ENCODE peak calls at places on chromosomes 16 and 17, in four cellular contexts. B is thoracic aorta, I is BE2C, M is choroid plexus epithelial cell. N is an unnamed sample.

GRCh38 chr17:48427598-48427997 is 2.4 kb downstream of the SKAP1 start:
- DNase-seq in I (no peak), M (no peak), B (no peak), N (no peak)

GRCh38 chr17:58187675-58188074 is 4.9 kb upstream of the EPX start:
- DNase-seq in M (no peak), I (no peak), B (no peak), N (no peak)

GRCh38 chr17:68424861-68425260 is 32.4 kb downstream of the WIPI1 start:
- DNase-seq in I (no peak), M (no peak), B (no peak), N (no peak)

GRCh38 chr17:36544049-36544319 is 735 bp upstream of the GGNBP2 start:
- DNase-seq in I (peak), M (no peak), B (no peak), N (no peak)

GRCh38 chr17:39576187-39576586 is 31.5 kb downstream of the NEUROD2 start:
- DNase-seq in M (no peak), B (no peak), I (peak), N (peak)

GRCh38 chr16:67173808-67174705 is 3.7 kb downstream of the NOL3 start:
- DNase-seq in B (peak), M (peak), I (peak), N (peak)

GRCh38 chr17:40623419-40624217 is 24.0 kb downstream of the SMARCE1 start:
- DNase-seq in M (no peak), B (no peak), I (no peak), N (no peak)

GRCh38 chr16:66382966-66383299 is 16.4 kb downstream of the CDH5 start:
- DNase-seq in I (no peak), B (no peak), M (peak), N (no peak)

GRCh38 chr16:14565688-14566025 is 64.4 kb downstream of the PARN start:
- DNase-seq in I (no peak), B (no peak), M (no peak), N (no peak)

GRCh38 chr17:29111816-29112499 is 68.2 kb downstream of the MYO18A start:
- DNase-seq in B (no peak), M (peak), I (peak), N (peak)

GRCh38 chr16:892536-893255 is 78.1 kb downstream of the LMF1 start:
- DNase-seq in B (no peak), M (peak), I (no peak), N (peak)

DNA sequence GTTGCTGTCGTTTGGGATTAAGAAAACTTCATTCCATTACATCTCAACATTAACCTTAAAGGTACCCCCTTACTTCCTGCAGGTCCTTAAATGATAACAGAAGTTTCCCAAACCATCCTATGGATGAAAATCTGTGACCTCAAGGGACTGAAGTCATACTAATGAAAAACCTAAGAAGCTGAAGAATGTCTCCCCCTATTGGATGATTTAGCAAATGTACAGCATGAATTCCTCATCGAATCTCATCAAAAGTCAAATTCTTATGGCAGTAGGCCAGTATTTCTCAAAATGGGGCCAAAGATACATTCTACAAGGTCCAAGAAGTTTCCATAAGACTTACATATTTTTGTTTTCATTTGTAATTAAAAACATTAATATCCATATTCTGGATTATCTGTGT is 13.5 kb downstream of the SCO1 start:
- DNase-seq in B (no peak), I (no peak), M (peak), N (no peak)
- TF ChIP-seq CTCF in B (no peak), I (peak), M (peak), N (peak)

DNA sequence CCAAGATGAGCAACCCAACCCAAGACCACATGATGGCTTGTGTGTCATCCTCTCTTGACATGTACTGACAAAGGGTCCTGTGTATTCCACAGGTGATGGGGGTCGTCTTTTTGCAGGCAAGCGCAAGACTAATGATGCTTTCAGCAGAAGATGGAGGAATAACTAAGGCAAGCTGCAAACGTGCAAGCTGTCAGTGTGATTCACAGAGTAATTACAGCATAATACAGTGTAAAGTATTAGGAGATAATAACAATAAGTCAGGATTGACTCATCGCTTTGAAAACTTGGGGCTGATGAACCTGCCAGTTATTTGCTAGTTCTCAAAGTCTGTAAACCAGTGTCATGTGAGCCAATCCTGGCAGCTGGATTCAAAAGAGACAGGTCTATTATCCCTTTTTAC is 41.6 kb upstream of the ASIC2 start:
- DNase-seq in M (no peak), I (no peak), B (no peak), N (no peak)
- TF ChIP-seq CTCF in M (no peak), I (no peak), B (no peak), N (no peak)

DNA sequence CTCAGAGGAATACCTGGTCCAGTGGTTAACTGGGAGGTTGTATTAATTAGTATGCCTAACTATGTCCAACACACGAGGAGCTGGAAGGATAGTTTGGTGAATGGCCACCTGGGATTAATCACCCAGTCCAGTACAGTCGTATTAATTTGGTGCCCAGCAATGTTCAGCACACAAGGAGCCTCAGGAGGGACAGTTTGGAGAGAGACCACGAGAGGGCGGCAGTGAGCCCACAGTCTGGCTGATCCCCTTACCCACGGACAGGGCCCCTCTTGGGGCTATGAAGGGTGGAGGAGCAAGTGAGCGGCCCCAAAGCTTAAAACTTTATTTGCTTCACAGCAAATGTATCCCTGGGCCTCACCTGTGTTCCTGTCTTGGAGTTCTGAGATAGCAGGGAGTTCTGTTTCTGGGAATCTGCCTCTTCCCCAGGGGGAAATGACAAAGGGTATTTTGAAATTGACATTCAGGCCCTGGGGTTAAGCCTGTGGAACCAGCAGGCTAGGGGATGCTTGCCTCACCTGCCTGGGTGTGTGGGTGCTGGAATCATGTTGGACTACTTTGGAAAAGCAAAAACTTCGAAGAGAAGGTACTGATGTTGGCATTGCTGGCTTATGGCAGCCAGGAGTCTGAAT is 227.4 kb upstream of the ASIC2 start:
- DNase-seq in I (peak), B (no peak), M (peak), N (peak)
- TF ChIP-seq CTCF in I (peak), B (peak), M (peak), N (peak)

DNA sequence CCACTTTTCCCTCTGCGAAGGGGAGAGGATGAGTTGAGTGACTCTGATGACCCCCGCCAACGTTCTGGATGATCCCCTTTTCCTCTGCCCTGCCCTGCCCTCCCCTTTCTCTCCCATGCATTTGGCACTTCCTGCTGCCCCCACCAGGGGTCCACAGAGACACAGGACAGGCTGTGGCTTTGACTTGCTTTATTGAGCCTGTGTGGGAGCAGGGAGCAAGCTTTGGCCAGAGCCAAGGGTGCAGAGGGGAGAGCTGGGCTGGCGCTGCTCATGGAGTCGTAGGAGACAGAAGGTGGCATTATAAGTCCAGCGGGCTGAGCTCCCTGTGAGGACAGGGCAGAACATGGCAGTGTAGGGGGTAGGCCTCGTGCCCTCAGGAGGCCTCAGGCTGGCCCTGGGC is 1.6 kb downstream of the PPY start:
- DNase-seq in B (no peak), M (peak), I (peak), N (peak)
- TF ChIP-seq CTCF in B (peak), M (peak), I (peak), N (peak)

GRCh38 chr17:65529040-65529633 is 32.3 kb downstream of the AXIN2 start:
- DNase-seq in B (no peak), I (no peak), M (no peak), N (no peak)

GRCh38 chr17:65527857-65528591 is 33.4 kb downstream of the AXIN2 start:
- DNase-seq in I (no peak), M (no peak), B (no peak), N (no peak)

GRCh38 chr17:65530985-65531507 is 30.4 kb downstream of the AXIN2 start:
- DNase-seq in B (no peak), M (peak), I (no peak), N (peak)

GRCh38 chr17:65530158-65530984 is 31.1 kb downstream of the AXIN2 start:
- DNase-seq in B (no peak), M (no peak), I (no peak), N (no peak)

DNA sequence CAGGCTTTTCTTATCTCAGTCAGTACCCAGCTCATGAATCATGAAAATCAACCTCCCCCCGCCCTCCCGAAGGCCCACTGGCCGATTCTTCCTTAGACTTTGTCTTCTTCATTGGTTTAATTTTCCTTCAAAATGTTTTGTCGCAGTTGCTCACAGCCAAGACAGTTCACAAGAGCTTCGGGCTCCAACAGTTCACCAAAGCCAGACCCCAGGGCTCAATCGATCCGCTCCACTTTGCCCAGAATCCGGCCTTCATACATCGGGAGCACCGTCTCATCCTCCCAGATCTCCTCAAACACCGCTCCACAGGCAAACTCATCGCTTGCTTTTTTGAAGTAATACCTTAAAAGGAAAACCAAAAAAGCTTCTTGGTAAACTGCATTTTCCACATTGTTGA is 31.7 kb downstream of the AXIN2 start:
- DNase-seq in M (no peak), I (no peak), B (no peak), N (no peak)
- TF ChIP-seq CTCF in M (no peak), I (no peak), B (no peak), N (no peak)

GRCh38 chr17:64775701-64776570 is 113.8 kb upstream of the SMURF2 start:
- DNase-seq in I (no peak), M (no peak), B (no peak), N (no peak)
- TF ChIP-seq CTCF in I (no peak), M (no peak), B (no peak), N (no peak)

GRCh38 chr16:88385831-88386815 is 3.4 kb downstream of the ZNF469 start:
- DNase-seq in M (no peak), I (peak), B (no peak), N (no peak)
- TF ChIP-seq CTCF in M (no peak), I (no peak), B (no peak), N (no peak)

DNA sequence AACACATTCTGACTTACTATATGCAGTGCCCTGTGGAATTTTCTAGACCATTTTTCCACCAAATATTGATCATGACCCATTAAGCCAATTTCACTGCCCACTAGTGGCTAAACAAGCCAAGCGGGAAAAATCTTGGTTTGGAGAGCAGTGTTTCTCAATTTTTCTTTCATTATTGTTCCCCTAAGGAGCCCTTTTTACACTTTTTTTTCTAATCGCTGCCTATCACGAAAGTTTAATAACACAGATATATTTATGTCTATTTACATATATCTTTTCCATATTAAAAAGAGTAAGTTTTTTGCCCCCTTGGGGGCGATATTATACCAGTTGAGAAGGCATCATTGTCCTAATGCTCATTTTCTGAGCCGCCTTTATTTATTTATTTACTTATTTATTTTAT is 10.8 kb upstream of the TLCD3B start:
- DNase-seq in I (no peak), M (peak), B (no peak), N (no peak)
- TF ChIP-seq CTCF in I (peak), M (peak), B (peak), N (peak)

N was measured in nephron progenitor cell.